ENCODE peak calls at places on chromosomes 4 and X, in six cellular contexts. O is GM10248, T is Calu3, R is GM19239, S is right cardiac atrium, Y is heart right ventricle. A is an unnamed sample.

GRCh38 chrX:41781500-41781899 is 57.5 kb downstream of the GPR82 start:
- DNase-seq in O (peak), T (peak), R (peak), S (no peak), Y (no peak), A (no peak)

GRCh38 chrX:17192111-17192510 is 182.9 kb upstream of the NHS start:
- DNase-seq in O (no peak), T (no peak), R (no peak), S (no peak), Y (no peak), A (no peak)

GRCh38 chrX:43868791-43869190 is 13.5 kb downstream of the MAOB start:
- DNase-seq in O (no peak), T (no peak), R (no peak), S (no peak), Y (no peak), A (no peak)

GRCh38 chr4:152947311-152947710 is 11.2 kb downstream of the FHDC1 start:
- DNase-seq in O (no peak), T (no peak), R (no peak), S (no peak), Y (no peak), A (no peak)

GRCh38 chr4:161419822-161420221 is 744.0 kb downstream of the FSTL5 start:
- DNase-seq in O (no peak), T (peak), R (no peak), S (no peak), Y (no peak), A (peak)

GRCh38 chrX:63613531-63614028 is 171.4 kb downstream of the ARHGEF9 start:
- DNase-seq in O (no peak), T (peak), R (no peak), S (no peak), Y (no peak), A (no peak)

GRCh38 chr4:951594-952468 is 19.6 kb downstream of the TMEM175 start:
- DNase-seq in O (no peak), T (no peak), R (no peak), S (peak), Y (peak), A (no peak)

GRCh38 chrX:6383488-6383887 is 151.4 kb downstream of the VCX3A start:
- DNase-seq in O (no peak), T (no peak), R (no peak), S (no peak), Y (no peak), A (peak)

GRCh38 chr4:140439644-140440043 is 12.2 kb upstream of the CLGN start:
- DNase-seq in O (no peak), T (no peak), R (no peak), S (no peak), Y (no peak), A (no peak)